ENCODE peak calls at places on chromosomes 2 and 18, in nine cellular contexts. One of them, this sample, is unnamed.

GRCh38 chr2:240935101-240935876 is 29.2 kb downstream of the CROCC2 start:
- DNase-seq in prostate gland: no peak
- DNase-seq in heart left ventricle: peak; percentile 52
- DNase-seq in HCT116: no peak
- DNase-seq in AG04450: no peak
- DNase-seq in A549: no peak
- DNase-seq in IMR-90: no peak
- DNase-seq in transverse colon: peak; percentile 4
- DNase-seq in effector memory CD4-positive, alpha-beta T cell: no peak
- DNase-seq in this sample: no peak

GRCh38 chr18:44039216-44039615 is 641.5 kb upstream of the SETBP1 start:
- DNase-seq in HCT116: no peak
- DNase-seq in heart left ventricle: no peak
- DNase-seq in IMR-90: no peak
- DNase-seq in A549: no peak
- DNase-seq in AG04450: no peak
- DNase-seq in transverse colon: no peak
- DNase-seq in effector memory CD4-positive, alpha-beta T cell: no peak
- DNase-seq in prostate gland: no peak
- DNase-seq in this sample: peak; percentile 21

GRCh38 chr2:50480507-50480906 is 551.4 kb downstream of the NRXN1 start:
- DNase-seq in transverse colon: no peak
- DNase-seq in effector memory CD4-positive, alpha-beta T cell: no peak
- DNase-seq in heart left ventricle: no peak
- DNase-seq in IMR-90: no peak
- DNase-seq in AG04450: no peak
- DNase-seq in A549: no peak
- DNase-seq in prostate gland: no peak
- DNase-seq in HCT116: no peak
- DNase-seq in this sample: no peak

GRCh38 chr2:202521470-202521869 is 113.3 kb upstream of the FAM117B start:
- DNase-seq in IMR-90: no peak
- DNase-seq in prostate gland: no peak
- DNase-seq in HCT116: no peak
- DNase-seq in AG04450: no peak
- DNase-seq in A549: no peak
- DNase-seq in heart left ventricle: no peak
- DNase-seq in effector memory CD4-positive, alpha-beta T cell: no peak
- DNase-seq in transverse colon: no peak
- DNase-seq in this sample: no peak

GRCh38 chr2:32668254-32668653 is 40.4 kb downstream of the TTC27 start:
- DNase-seq in HCT116: no peak
- DNase-seq in prostate gland: no peak
- DNase-seq in A549: no peak
- DNase-seq in IMR-90: no peak
- DNase-seq in heart left ventricle: no peak
- DNase-seq in transverse colon: no peak
- DNase-seq in AG04450: no peak
- DNase-seq in effector memory CD4-positive, alpha-beta T cell: no peak
- DNase-seq in this sample: no peak

GRCh38 chr18:54712315-54712714 is 116.0 kb upstream of the RAB27B start:
- DNase-seq in prostate gland: no peak
- DNase-seq in heart left ventricle: no peak
- DNase-seq in A549: no peak
- DNase-seq in transverse colon: peak; percentile 56
- DNase-seq in IMR-90: peak; percentile 87
- DNase-seq in HCT116: no peak
- DNase-seq in AG04450: peak; percentile 36
- DNase-seq in effector memory CD4-positive, alpha-beta T cell: no peak
- DNase-seq in this sample: peak; percentile 72

GRCh38 chr2:132667716-132668115 is 2.3 kb downstream of the LYPD1 start:
- DNase-seq in heart left ventricle: no peak
- DNase-seq in A549: no peak
- DNase-seq in effector memory CD4-positive, alpha-beta T cell: no peak
- DNase-seq in HCT116: no peak
- DNase-seq in prostate gland: no peak
- DNase-seq in IMR-90: peak; percentile 44
- DNase-seq in transverse colon: no peak
- DNase-seq in AG04450: no peak
- DNase-seq in this sample: no peak

GRCh38 chr2:105804266-105804665 is 59.6 kb downstream of the NCK2 start:
- DNase-seq in IMR-90: no peak
- DNase-seq in HCT116: no peak
- DNase-seq in heart left ventricle: no peak
- DNase-seq in effector memory CD4-positive, alpha-beta T cell: no peak
- DNase-seq in prostate gland: no peak
- DNase-seq in A549: no peak
- DNase-seq in transverse colon: no peak
- DNase-seq in AG04450: no peak
- DNase-seq in this sample: peak; percentile 37

GRCh38 chr2:200382883-200383282 is 76.4 kb downstream of the SPATS2L start:
- DNase-seq in heart left ventricle: no peak
- DNase-seq in AG04450: no peak
- DNase-seq in A549: no peak
- DNase-seq in transverse colon: no peak
- DNase-seq in IMR-90: no peak
- DNase-seq in HCT116: no peak
- DNase-seq in effector memory CD4-positive, alpha-beta T cell: no peak
- DNase-seq in prostate gland: no peak
- DNase-seq in this sample: no peak

GRCh38 chr2:200385063-200385635 is 78.7 kb downstream of the SPATS2L start:
- DNase-seq in IMR-90: no peak
- DNase-seq in A549: no peak
- DNase-seq in transverse colon: no peak
- DNase-seq in HCT116: no peak
- DNase-seq in prostate gland: no peak
- DNase-seq in AG04450: no peak
- DNase-seq in heart left ventricle: no peak
- DNase-seq in effector memory CD4-positive, alpha-beta T cell: no peak
- DNase-seq in this sample: no peak

GRCh38 chr2:200380833-200381542 is 74.5 kb downstream of the SPATS2L start:
- DNase-seq in prostate gland: no peak
- DNase-seq in A549: no peak
- DNase-seq in AG04450: no peak
- DNase-seq in effector memory CD4-positive, alpha-beta T cell: no peak
- DNase-seq in IMR-90: peak; percentile 81
- DNase-seq in HCT116: no peak
- DNase-seq in heart left ventricle: no peak
- DNase-seq in transverse colon: no peak
- DNase-seq in this sample: peak; percentile 86

GRCh38 chr2:200380139-200380561 is 73.7 kb downstream of the SPATS2L start:
- DNase-seq in transverse colon: no peak
- DNase-seq in effector memory CD4-positive, alpha-beta T cell: no peak
- DNase-seq in HCT116: no peak
- DNase-seq in IMR-90: peak; percentile 41
- DNase-seq in prostate gland: no peak
- DNase-seq in A549: no peak
- DNase-seq in heart left ventricle: no peak
- DNase-seq in AG04450: no peak
- DNase-seq in this sample: no peak

DNA sequence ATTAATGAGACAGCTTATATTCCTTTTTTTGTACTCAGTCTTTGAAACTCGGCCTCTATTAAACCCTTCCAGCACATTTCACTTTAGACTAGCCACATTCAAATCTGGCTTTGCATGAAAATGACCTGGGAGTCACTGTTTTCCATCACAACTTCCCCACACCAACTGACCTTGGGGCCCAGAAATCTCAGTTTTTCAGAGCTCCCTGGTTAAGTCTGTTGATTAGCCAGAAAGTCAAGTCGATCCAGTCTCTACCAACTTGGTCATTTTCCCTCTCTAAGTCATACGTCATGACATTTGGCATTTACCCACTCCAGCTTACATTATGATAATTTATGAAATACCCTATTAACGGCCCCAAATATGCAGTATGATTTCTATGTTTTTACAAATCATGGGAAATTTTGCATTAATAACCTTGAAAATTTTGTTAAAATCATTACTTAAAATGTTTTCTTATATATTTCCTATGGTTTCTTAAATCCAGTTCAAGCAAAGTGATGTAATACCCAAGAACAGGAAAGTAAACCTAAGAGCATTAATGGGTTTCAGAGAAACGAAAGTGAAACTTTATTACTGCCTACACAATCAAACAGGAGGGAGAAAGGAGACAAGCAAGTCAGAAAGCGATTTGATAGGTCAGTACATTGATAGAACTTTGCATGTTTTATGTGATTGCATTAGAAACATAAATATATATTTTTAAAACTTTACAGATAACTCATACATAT is 77.1 kb downstream of the SPATS2L start:
- DNase-seq in HCT116: no peak
- DNase-seq in effector memory CD4-positive, alpha-beta T cell: no peak
- DNase-seq in A549: no peak
- DNase-seq in heart left ventricle: no peak
- DNase-seq in prostate gland: no peak
- DNase-seq in transverse colon: no peak
- DNase-seq in AG04450: no peak
- DNase-seq in IMR-90: peak; percentile 80
- DNase-seq in this sample: peak; percentile 80
- H3K4me3 ChIP-seq in HCT116: no peak overlapping the region
- H3K4me3 ChIP-seq in effector memory CD4-positive, alpha-beta T cell: peak overlapping the region; percentile 20
- H3K4me3 ChIP-seq in A549: peak overlapping the region; percentile 15
- H3K4me3 ChIP-seq in heart left ventricle: peak overlapping the region; percentile 20
- H3K4me3 ChIP-seq in prostate gland: no peak overlapping the region
- H3K4me3 ChIP-seq in transverse colon: no peak overlapping the region
- H3K4me3 ChIP-seq in AG04450: peak overlapping the region; percentile 14
- H3K4me3 ChIP-seq in IMR-90: no peak overlapping the region
- H3K4me3 ChIP-seq in this sample: peak overlapping the region; percentile 36

DNA sequence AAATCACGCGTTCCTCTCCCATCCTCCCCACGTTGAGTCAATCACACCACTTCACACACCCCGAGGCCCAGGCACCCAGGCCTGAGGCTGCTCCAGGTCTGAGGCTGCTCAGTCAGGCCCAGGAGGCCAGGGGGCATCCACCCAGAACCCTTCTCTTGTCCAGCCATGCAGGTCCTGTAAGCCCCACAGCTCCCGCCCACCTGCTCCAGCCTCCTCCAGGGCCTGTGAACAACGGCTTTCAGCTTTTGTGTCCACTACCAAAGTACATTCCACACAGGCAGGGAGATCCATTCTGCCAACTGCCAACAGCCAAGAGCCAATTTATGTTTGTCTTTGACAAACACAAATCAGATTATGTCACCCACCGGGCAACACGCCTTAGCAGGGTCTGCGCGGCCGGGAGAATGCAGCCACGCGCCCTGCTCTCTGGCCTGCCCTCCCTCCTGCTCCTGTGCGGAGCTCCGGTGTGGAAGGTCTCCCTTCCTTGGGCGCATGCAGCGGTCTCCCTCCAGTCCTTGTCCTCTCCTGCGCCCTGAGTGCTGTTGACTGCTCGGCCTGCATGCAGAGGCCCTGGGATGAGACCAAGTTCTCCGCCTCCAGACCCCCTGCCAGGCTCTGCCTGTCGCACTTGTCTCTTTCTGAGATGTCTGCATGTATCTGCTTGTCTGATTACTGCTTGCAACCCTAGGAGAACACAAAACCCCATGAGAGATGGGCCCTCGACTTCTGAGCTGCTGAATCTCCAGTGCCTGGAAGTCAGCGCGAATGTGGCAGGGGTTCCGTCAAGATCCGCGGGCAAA is 146.6 kb downstream of the ZNF516 start:
- DNase-seq in heart left ventricle: no peak
- DNase-seq in effector memory CD4-positive, alpha-beta T cell: no peak
- DNase-seq in AG04450: no peak
- DNase-seq in transverse colon: no peak
- DNase-seq in IMR-90: no peak
- DNase-seq in A549: no peak
- DNase-seq in prostate gland: peak; percentile 37
- DNase-seq in HCT116: no peak
- DNase-seq in this sample: no peak
- H3K4me3 ChIP-seq in heart left ventricle: peak overlapping the region; percentile 23
- H3K4me3 ChIP-seq in effector memory CD4-positive, alpha-beta T cell: no peak overlapping the region
- H3K4me3 ChIP-seq in AG04450: no peak overlapping the region
- H3K4me3 ChIP-seq in transverse colon: no peak overlapping the region
- H3K4me3 ChIP-seq in IMR-90: no peak overlapping the region
- H3K4me3 ChIP-seq in A549: no peak overlapping the region
- H3K4me3 ChIP-seq in prostate gland: peak overlapping the region; percentile 8
- H3K4me3 ChIP-seq in HCT116: no peak overlapping the region
- H3K4me3 ChIP-seq in this sample: no peak overlapping the region

DNA sequence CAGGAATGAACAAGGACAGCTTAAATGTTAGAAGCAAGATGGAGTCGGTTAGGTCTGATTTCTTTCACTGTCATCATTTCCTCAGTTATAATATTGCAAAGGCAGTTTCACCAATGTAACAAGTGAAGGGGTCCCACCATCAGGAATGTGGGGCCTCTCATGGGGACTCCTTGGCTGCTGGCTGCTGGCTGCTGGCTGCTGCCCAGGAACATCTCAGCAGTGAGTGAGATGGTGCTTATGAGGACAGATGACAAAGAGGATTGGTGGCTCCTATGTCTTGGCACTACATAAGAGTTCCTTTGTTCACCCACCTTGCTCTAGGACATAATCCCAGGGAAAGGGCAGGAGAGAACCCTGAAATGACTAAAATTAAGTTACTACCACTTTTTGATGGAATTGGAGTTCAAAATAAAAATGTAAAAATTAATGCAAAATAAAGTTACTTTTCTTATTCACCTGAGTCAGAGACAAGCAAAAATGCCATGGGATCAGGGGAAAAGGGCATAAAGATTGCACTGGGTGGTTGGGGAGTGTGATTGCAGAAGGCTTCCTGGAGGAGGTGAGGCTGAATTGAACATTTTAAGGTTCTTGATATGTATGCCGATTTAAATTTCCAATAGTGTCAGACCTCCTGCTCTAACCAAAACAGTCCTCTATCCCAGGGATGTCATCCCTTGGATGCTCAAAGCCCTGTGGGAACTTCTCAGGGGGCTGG is 23.4 kb downstream of the TMEM177 start:
- DNase-seq in effector memory CD4-positive, alpha-beta T cell: no peak
- DNase-seq in heart left ventricle: no peak
- DNase-seq in transverse colon: no peak
- DNase-seq in prostate gland: no peak
- DNase-seq in AG04450: no peak
- DNase-seq in A549: no peak
- DNase-seq in IMR-90: no peak
- DNase-seq in HCT116: no peak
- DNase-seq in this sample: no peak
- H3K4me3 ChIP-seq in effector memory CD4-positive, alpha-beta T cell: no peak overlapping the region
- H3K4me3 ChIP-seq in heart left ventricle: no peak overlapping the region
- H3K4me3 ChIP-seq in transverse colon: no peak overlapping the region
- H3K4me3 ChIP-seq in prostate gland: no peak overlapping the region
- H3K4me3 ChIP-seq in AG04450: no peak overlapping the region
- H3K4me3 ChIP-seq in A549: no peak overlapping the region
- H3K4me3 ChIP-seq in IMR-90: no peak overlapping the region
- H3K4me3 ChIP-seq in HCT116: no peak overlapping the region
- H3K4me3 ChIP-seq in this sample: no peak overlapping the region

DNA sequence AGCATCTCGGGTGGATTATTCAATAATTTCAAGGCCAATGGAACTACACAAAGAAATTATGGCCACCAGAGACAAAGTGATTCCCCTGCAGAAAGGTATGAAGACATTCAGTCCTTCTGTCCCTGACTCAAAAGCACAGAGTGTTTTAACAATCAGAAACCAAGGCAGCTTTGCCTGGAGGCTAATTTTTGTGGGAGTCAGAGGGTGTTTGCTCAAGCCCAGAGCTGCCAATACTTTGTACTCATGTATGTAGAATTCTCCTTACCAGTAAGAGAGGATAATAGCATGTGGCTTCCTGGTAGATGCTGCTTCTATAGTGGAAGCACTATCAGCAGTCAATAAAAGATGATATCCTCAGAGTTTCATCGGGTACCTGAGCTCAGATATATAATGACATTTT is 178.4 kb downstream of the KCNE4 start:
- DNase-seq in transverse colon: no peak
- DNase-seq in AG04450: no peak
- DNase-seq in effector memory CD4-positive, alpha-beta T cell: no peak
- DNase-seq in prostate gland: peak; percentile 80
- DNase-seq in IMR-90: no peak
- DNase-seq in heart left ventricle: no peak
- DNase-seq in A549: no peak
- DNase-seq in HCT116: no peak
- DNase-seq in this sample: no peak
- H3K4me3 ChIP-seq in transverse colon: no peak overlapping the region
- H3K4me3 ChIP-seq in AG04450: no peak overlapping the region
- H3K4me3 ChIP-seq in effector memory CD4-positive, alpha-beta T cell: no peak overlapping the region
- H3K4me3 ChIP-seq in prostate gland: no peak overlapping the region
- H3K4me3 ChIP-seq in IMR-90: no peak overlapping the region
- H3K4me3 ChIP-seq in heart left ventricle: no peak overlapping the region
- H3K4me3 ChIP-seq in A549: no peak overlapping the region
- H3K4me3 ChIP-seq in HCT116: no peak overlapping the region
- H3K4me3 ChIP-seq in this sample: no peak overlapping the region

This sample was measured in fibroblast of pulmonary artery.